ENCODE peak calls at places on chromosomes 13 and 19, in seven cellular contexts. N is HCT116, H is HepG2, L is H1, O is SK-N-SH, D is GM12878, R is K562. X is an unnamed sample.
A peak's percentile ranks its signal among the peaks of the same experiment; 100 is the strongest.

GRCh38 chr13:99031725-99032298 is 53.9 kb upstream of the DOCK9 start:
- DNase-seq in N (no peak), H (no peak), L (no peak), O (no peak), D (no peak), R (no peak), X (no peak)

GRCh38 chr19:384801-385169 is 24.2 kb downstream of the C2CD4C start:
- DNase-seq in N (no peak), H (no peak), L (no peak), O (no peak), D (no peak), R (no peak), X (no peak)

GRCh38 chr13:33213024-33213795 is 72.3 kb downstream of the STARD13 start:
- DNase-seq in N (no peak), H (peak; percentile 46), L (no peak), O (no peak), D (no peak), R (no peak), X (no peak)

GRCh38 chr13:106083620-106084350 is 451.7 kb downstream of the EFNB2 start:
- DNase-seq in N (peak; percentile 46), H (peak; percentile 6), L (no peak), O (peak; percentile 18), D (no peak), R (no peak), X (no peak)

GRCh38 chr19:632228-633067 is 889 bp downstream of the POLRMT start:
- DNase-seq in N (no peak), H (peak; percentile 67), L (peak; percentile 73), O (peak; percentile 68), D (no peak), R (peak; percentile 74), X (peak; percentile 42)

GRCh38 chr13:73722120-73722519 is 412.1 kb downstream of the KLF12 start:
- DNase-seq in N (peak; percentile 51), H (peak; percentile 5), L (no peak), O (peak; percentile 29), D (peak; percentile 39), R (no peak), X (peak; percentile 54)

GRCh38 chr19:44644391-44645016 is 794 bp downstream of the PVR start:
- DNase-seq in N (no peak), H (peak; percentile 34), L (peak; percentile 73), O (peak; percentile 79), D (no peak), R (peak; percentile 32), X (no peak)

GRCh38 chr13:106140476-106140875 is 395.0 kb downstream of the EFNB2 start:
- DNase-seq in N (no peak), H (no peak), L (no peak), O (no peak), D (no peak), R (no peak), X (no peak)

GRCh38 chr13:80256352-80256932 is 84.5 kb downstream of the SPRY2 start:
- DNase-seq in N (no peak), H (no peak), L (no peak), O (no peak), D (no peak), R (no peak), X (no peak)

GRCh38 chr19:19606021-19606420 is 12.5 kb downstream of the PBX4 start:
- DNase-seq in N (peak; percentile 82), H (no peak), L (no peak), O (no peak), D (no peak), R (no peak), X (no peak)

GRCh38 chr13:22926176-22927007 is 254.4 kb upstream of the SGCG start:
- DNase-seq in N (no peak), H (no peak), L (peak; percentile 80), O (no peak), D (no peak), R (peak; percentile 87), X (peak; percentile 83)

GRCh38 chr13:20997301-20998061 is 63.9 kb downstream of the LATS2 start:
- DNase-seq in N (no peak), H (no peak), L (no peak), O (no peak), D (no peak), R (no peak), X (no peak)

GRCh38 chr19:50702870-50703829 is 16.5 kb downstream of the SHANK1 start:
- DNase-seq in N (no peak), H (no peak), L (no peak), O (no peak), D (no peak), R (no peak), X (no peak)

DNA sequence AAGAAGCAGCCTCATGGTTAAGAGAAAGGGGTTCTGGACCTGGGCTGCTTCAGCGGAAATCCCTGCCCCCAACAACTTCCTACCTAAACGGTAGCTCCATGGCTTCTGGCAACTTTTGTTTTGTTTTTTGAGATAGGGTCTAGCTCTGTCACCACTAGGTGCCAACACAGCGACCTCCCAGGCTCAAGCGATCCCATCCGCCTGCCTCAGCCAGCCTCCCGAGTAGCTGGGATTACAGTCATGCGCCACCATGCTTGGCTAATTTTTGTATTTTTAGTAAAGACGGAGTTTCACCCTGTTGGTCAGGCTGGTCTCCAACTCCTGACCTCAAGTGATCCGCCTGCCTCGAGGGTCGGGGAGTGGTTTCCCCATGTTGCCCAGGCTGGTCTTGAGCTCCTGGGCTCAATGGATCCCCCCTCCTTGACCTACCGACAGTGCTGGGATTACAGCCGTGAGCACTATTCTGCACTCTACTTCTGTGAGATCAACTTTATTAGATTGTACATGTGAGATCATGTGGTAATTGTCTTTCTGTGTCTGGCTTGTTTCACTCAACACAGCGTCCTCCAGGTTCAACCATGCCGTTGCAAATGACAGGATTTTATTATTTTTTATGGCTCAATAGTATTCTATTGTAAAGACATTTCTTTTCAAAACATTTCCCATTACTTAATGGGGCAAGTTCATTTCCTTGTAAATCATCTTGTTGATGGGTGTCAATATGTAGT is 1.3 kb upstream of the OBI1 start:
- DNase-seq in N (no peak), H (peak; percentile 25), L (no peak), O (peak; percentile 47), D (no peak), R (no peak), X (no peak)
- TF ChIP-seq JUND in N (no peak), H (no peak), L (no peak), O (no peak), D (no peak), R (no peak), X (no peak)

GRCh38 chr13:51589793-51590192 is 5.5 kb downstream of the WDFY2 start:
- DNase-seq in N (no peak), H (no peak), L (no peak), O (peak; percentile 17), D (no peak), R (no peak), X (no peak)
- TF ChIP-seq JUND in N (no peak), H (no peak), L (no peak), O (no peak), D (no peak), R (no peak), X (no peak)

GRCh38 chr19:9828551-9829063 is 889 bp downstream of the UBL5 start:
- DNase-seq in N (no peak), H (no peak), L (no peak), O (no peak), D (no peak), R (no peak), X (no peak)

GRCh38 chr19:9819590-9819898 is 665 bp upstream of the FBXL12 start:
- DNase-seq in N (no peak), H (no peak), L (no peak), O (no peak), D (no peak), R (peak; percentile 91), X (no peak)

GRCh38 chr19:9818734-9819589 is at the start of gene FBXL12:
- DNase-seq in N (peak; percentile 99), H (peak; percentile 97), L (peak; percentile 100), O (peak; percentile 95), D (peak; percentile 93), R (peak; percentile 94), X (peak; percentile 75)

GRCh38 chr19:9827325-9828238 is at the start of gene UBL5:
- DNase-seq in N (peak; percentile 84), H (peak; percentile 91), L (peak; percentile 89), O (peak; percentile 95), D (peak; percentile 72), R (peak; percentile 89), X (peak; percentile 94)

DNA sequence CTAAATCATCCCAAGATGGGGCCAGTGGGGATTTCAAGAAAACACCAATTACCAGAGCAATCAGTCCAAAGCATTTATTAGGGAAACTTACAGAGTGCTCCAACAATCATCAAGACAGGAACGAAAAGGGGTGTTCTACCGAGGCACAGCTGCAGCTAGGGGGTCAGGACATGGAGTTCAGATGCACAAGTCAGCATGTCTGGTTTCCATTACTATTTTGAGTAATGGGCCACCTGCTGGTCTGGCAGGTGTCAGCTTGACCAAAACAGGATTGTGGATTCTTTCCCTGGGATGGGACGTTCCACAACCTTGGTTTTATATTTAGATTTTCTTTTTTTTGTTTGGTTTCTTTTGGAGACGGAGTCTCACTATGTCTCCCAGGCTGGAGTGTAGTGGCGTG is 3.9 kb upstream of the UBL5 start:
- DNase-seq in N (no peak), H (no peak), L (no peak), O (no peak), D (no peak), R (no peak), X (no peak)
- TF ChIP-seq JUND in N (no peak), H (no peak), L (no peak), O (no peak), D (no peak), R (no peak), X (no peak)

GRCh38 chr19:6458695-6459355 is 767 bp downstream of the SLC25A23 start:
- DNase-seq in N (no peak), H (no peak), L (no peak), O (no peak), D (no peak), R (no peak), X (no peak)

GRCh38 chr19:6460099-6460884 is 700 bp upstream of the SLC25A23 start:
- DNase-seq in N (peak; percentile 97), H (peak; percentile 94), L (peak; percentile 95), O (peak; percentile 99), D (peak; percentile 89), R (peak; percentile 97), X (peak; percentile 98)

GRCh38 chr19:6455924-6456323 is 3.7 kb downstream of the SLC25A23 start:
- DNase-seq in N (no peak), H (no peak), L (no peak), O (no peak), D (no peak), R (no peak), X (no peak)

GRCh38 chr19:6457958-6458694 is 1.5 kb downstream of the SLC25A23 start:
- DNase-seq in N (no peak), H (no peak), L (no peak), O (no peak), D (peak; percentile 44), R (peak; percentile 79), X (no peak)

DNA sequence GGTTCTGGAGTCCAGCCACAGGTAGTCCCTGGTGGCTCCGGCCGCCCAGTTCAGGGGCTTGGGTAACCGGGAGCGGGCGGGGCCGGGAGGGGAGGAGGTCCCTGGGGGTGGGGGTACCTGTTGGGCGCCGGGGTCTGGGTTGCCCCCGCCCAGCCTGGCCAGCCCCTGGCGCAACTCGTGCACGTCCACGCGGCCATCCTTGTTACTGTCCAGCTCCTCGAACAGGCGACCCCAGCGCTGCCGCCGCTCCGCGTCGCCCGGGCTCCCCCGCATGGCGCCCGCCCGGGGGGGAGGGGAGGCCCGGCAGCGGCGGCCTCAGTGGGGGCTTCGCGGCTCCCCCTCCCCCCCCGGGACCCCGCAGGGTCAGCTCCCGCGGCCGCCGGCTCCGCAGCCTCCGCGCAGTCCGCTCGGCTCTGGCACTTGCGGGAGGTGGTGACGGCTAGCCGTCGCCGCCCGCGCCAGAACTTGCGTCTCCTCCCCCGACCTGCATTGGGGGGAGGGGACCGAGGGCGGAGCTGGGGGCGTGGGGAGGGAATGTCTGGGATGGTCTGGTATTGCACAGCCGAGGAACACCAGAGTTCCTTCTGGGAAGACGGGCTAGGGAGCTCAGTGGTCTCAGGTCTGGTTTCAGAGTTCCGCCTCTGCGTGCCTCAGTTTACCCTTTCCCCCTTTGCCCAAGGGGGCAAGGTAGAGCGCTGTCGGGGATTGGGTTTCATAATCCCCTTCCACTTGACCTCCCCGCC is at the start of gene SLC25A23:
- DNase-seq in N (peak; percentile 61), H (peak; percentile 46), L (peak; percentile 82), O (peak; percentile 97), D (peak; percentile 40), R (peak; percentile 87), X (peak; percentile 82)
- TF ChIP-seq JUND in N (no peak), H (no peak), L (no peak), O (no peak), D (no peak), R (no peak), X (no peak)